ENCODE peak calls at places on chromosomes 12 and 14, in six cellular contexts. S is HCEC 1CT, L is stomach, V is epithelial cell of esophagus, H is B cell, D is LoVo. R is an unnamed sample.

GRCh38 chr12:45200497-45201043 is 15.3 kb upstream of the ANO6 start:
- DNase-seq in S (peak), L (no peak), V (peak), H (no peak), D (no peak), R (no peak)

GRCh38 chr12:111596985-111597730 is 2.0 kb downstream of the ATXN2 start:
- DNase-seq in S (peak), L (peak), V (peak), H (peak), D (peak), R (peak)

GRCh38 chr12:102948941-102949352 is 8.5 kb upstream of the ASCL1 start:
- DNase-seq in S (no peak), L (peak), V (peak), H (peak), D (peak), R (peak)

GRCh38 chr14:99806841-99807240 is 13.6 kb downstream of the EML1 start:
- DNase-seq in S (no peak), L (no peak), V (no peak), H (no peak), D (no peak), R (no peak)

GRCh38 chr14:90654831-90655276 is 161.4 kb downstream of the TTC7B start:
- DNase-seq in S (no peak), L (no peak), V (no peak), H (no peak), D (no peak), R (no peak)

GRCh38 chr12:120669055-120669828 is 17.7 kb upstream of the MLEC start:
- DNase-seq in S (peak), L (peak), V (peak), H (peak), D (peak), R (peak)

GRCh38 chr12:62832528-62832927 is 102.4 kb downstream of the PPM1H start:
- DNase-seq in S (no peak), L (no peak), V (no peak), H (no peak), D (no peak), R (no peak)

GRCh38 chr12:26817183-26817591 is 15.8 kb downstream of the ITPR2 start:
- DNase-seq in S (no peak), L (no peak), V (no peak), H (peak), D (no peak), R (no peak)

GRCh38 chr14:97943619-97944018 is 1146.4 kb downstream of the VRK1 start:
- DNase-seq in S (no peak), L (no peak), V (no peak), H (no peak), D (no peak), R (no peak)

GRCh38 chr12:85823436-85824179 is 12.6 kb downstream of the RASSF9 start:
- DNase-seq in S (peak), L (no peak), V (peak), H (no peak), D (no peak), R (peak)

GRCh38 chr12:87656311-87656710 is 372.9 kb downstream of the C12orf50 start:
- DNase-seq in S (no peak), L (no peak), V (no peak), H (no peak), D (no peak), R (no peak)

GRCh38 chr12:449203-449602 is 10.5 kb upstream of the B4GALNT3 start:
- DNase-seq in S (no peak), L (no peak), V (no peak), H (no peak), D (no peak), R (no peak)

GRCh38 chr14:73457935-73458218 is 469 bp downstream of the NUMB start:
- DNase-seq in S (no peak), L (peak), V (peak), H (no peak), D (no peak), R (no peak)

GRCh38 chr14:36582874-36583241 is 444 bp upstream of the NKX2-8 start:
- DNase-seq in S (no peak), L (no peak), V (no peak), H (no peak), D (no peak), R (no peak)

GRCh38 chr12:59944177-59944576 is 348.3 kb downstream of the SLC16A7 start:
- DNase-seq in S (no peak), L (no peak), V (no peak), H (no peak), D (no peak), R (no peak)

GRCh38 chr14:100532154-100532915 is 54.9 kb downstream of the BEGAIN start:
- DNase-seq in S (no peak), L (peak), V (peak), H (no peak), D (no peak), R (no peak)

GRCh38 chr12:47717443-47718193 is 7.7 kb downstream of the ENDOU start:
- DNase-seq in S (peak), L (peak), V (peak), H (peak), D (peak), R (peak)

GRCh38 chr14:105888784-105889665 is 362.6 kb downstream of the TMEM121 start:
- DNase-seq in S (no peak), L (no peak), V (no peak), H (no peak), D (no peak), R (no peak)

GRCh38 chr12:92988622-92989130 is 59.6 kb upstream of the EEA1 start:
- DNase-seq in S (no peak), L (no peak), V (no peak), H (no peak), D (no peak), R (no peak)

GRCh38 chr12:9745191-9745590 is 12.3 kb upstream of the CLECL1 start:
- DNase-seq in S (no peak), L (no peak), V (no peak), H (no peak), D (no peak), R (no peak)

GRCh38 chr12:92538970-92539749 is 163.6 kb upstream of the PLEKHG7 start:
- DNase-seq in S (peak), L (no peak), V (peak), H (peak), D (peak), R (peak)

GRCh38 chr12:91009319-91009950 is 4.7 kb upstream of the EPYC start:
- DNase-seq in S (no peak), L (no peak), V (peak), H (no peak), D (peak), R (peak)

GRCh38 chr14:39426605-39427004 is 5.6 kb downstream of the FBXO33 start:
- DNase-seq in S (peak), L (no peak), V (peak), H (peak), D (no peak), R (peak)

GRCh38 chr12:59004466-59004865 is 84.2 kb upstream of the LRIG3 start:
- DNase-seq in S (no peak), L (no peak), V (no peak), H (no peak), D (no peak), R (no peak)

GRCh38 chr12:26340649-26341048 is 145.3 kb downstream of the SSPN start:
- DNase-seq in S (no peak), L (no peak), V (no peak), H (peak), D (no peak), R (no peak)

GRCh38 chr14:37595809-37596595 is 573 bp downstream of the TTC6 start:
- DNase-seq in S (no peak), L (peak), V (peak), H (no peak), D (peak), R (peak)

GRCh38 chr12:53601296-53601847 is 24.8 kb downstream of the ATF7 start:
- DNase-seq in S (peak), L (no peak), V (no peak), H (no peak), D (no peak), R (no peak)

GRCh38 chr12:57621497-57622292 is 10.5 kb downstream of the ARHGEF25 start:
- DNase-seq in S (peak), L (peak), V (no peak), H (peak), D (peak), R (peak)

GRCh38 chr14:51209457-51209856 is 30.6 kb upstream of the TMX1 start:
- DNase-seq in S (no peak), L (no peak), V (no peak), H (no peak), D (no peak), R (no peak)

GRCh38 chr14:103138483-103139370 is 15.5 kb downstream of the TNFAIP2 start:
- DNase-seq in S (no peak), L (no peak), V (no peak), H (no peak), D (no peak), R (no peak)

GRCh38 chr12:64781374-64782029 is 22.3 kb upstream of the GNS start:
- DNase-seq in S (no peak), L (peak), V (no peak), H (no peak), D (peak), R (peak)

GRCh38 chr14:75340921-75341320 is 62.3 kb downstream of the FOS start:
- DNase-seq in S (no peak), L (peak), V (no peak), H (no peak), D (no peak), R (no peak)

GRCh38 chr12:19121449-19122018 is 8.0 kb upstream of the PLEKHA5 start:
- DNase-seq in S (no peak), L (no peak), V (peak), H (no peak), D (no peak), R (no peak)

GRCh38 chr12:121787063-121787774 is 6.3 kb downstream of the RHOF start:
- DNase-seq in S (no peak), L (peak), V (no peak), H (peak), D (no peak), R (peak)

GRCh38 chr12:27865421-27865820 is 85.4 kb upstream of the MANSC4 start:
- DNase-seq in S (peak), L (no peak), V (peak), H (no peak), D (no peak), R (no peak)

GRCh38 chr14:99891900-99892299 is 98.7 kb downstream of the EML1 start:
- DNase-seq in S (no peak), L (no peak), V (no peak), H (no peak), D (no peak), R (no peak)

GRCh38 chr12:288687-289086 is 26.1 kb upstream of the SLC6A13 start:
- DNase-seq in S (peak), L (peak), V (peak), H (no peak), D (no peak), R (no peak)

GRCh38 chr12:24798335-24798734 is 150.6 kb downstream of the BCAT1 start:
- DNase-seq in S (no peak), L (no peak), V (no peak), H (peak), D (no peak), R (no peak)

GRCh38 chr12:63317447-63317846 is 166.4 kb upstream of the AVPR1A start:
- DNase-seq in S (no peak), L (no peak), V (no peak), H (no peak), D (no peak), R (no peak)

R was measured in PC-3.